ENCODE peak calls at places on chromosomes 13 and 19, in seven cellular contexts. One of them, this sample, is unnamed.

GRCh38 chr19:52343548-52343947 is 7.5 kb downstream of the ZNF610 start:
- DNase-seq in left colon: no peak
- DNase-seq in Right ventricle myocardium superior: peak; percentile 49
- DNase-seq in fibroblast of villous mesenchyme: peak; percentile 15
- DNase-seq in ACHN: no peak
- DNase-seq in AG08396: peak; percentile 20
- DNase-seq in M059J: peak; percentile 16
- DNase-seq in this sample: peak; percentile 57

GRCh38 chr13:98487522-98487921 is 89.4 kb downstream of the STK24 start:
- DNase-seq in left colon: no peak
- DNase-seq in Right ventricle myocardium superior: no peak
- DNase-seq in fibroblast of villous mesenchyme: no peak
- DNase-seq in ACHN: no peak
- DNase-seq in AG08396: no peak
- DNase-seq in M059J: no peak
- DNase-seq in this sample: no peak

GRCh38 chr19:33688657-33688992 is 66.9 kb downstream of the CHST8 start:
- DNase-seq in left colon: no peak
- DNase-seq in Right ventricle myocardium superior: no peak
- DNase-seq in fibroblast of villous mesenchyme: no peak
- DNase-seq in ACHN: no peak
- DNase-seq in AG08396: no peak
- DNase-seq in M059J: no peak
- DNase-seq in this sample: no peak

GRCh38 chr19:43527860-43528622 is 1.0 kb upstream of the ETHE1 start:
- DNase-seq in left colon: peak; percentile 53
- DNase-seq in Right ventricle myocardium superior: peak; percentile 53
- DNase-seq in fibroblast of villous mesenchyme: peak; percentile 37
- DNase-seq in ACHN: peak; percentile 71
- DNase-seq in AG08396: no peak
- DNase-seq in M059J: peak; percentile 40
- DNase-seq in this sample: no peak

GRCh38 chr19:41638624-41639023 is 11.8 kb upstream of the CEACAM4 start:
- DNase-seq in left colon: no peak
- DNase-seq in Right ventricle myocardium superior: no peak
- DNase-seq in fibroblast of villous mesenchyme: no peak
- DNase-seq in ACHN: no peak
- DNase-seq in AG08396: no peak
- DNase-seq in M059J: no peak
- DNase-seq in this sample: no peak

GRCh38 chr13:45102136-45102802 is 18.0 kb upstream of the GTF2F2 start:
- DNase-seq in left colon: no peak
- DNase-seq in Right ventricle myocardium superior: no peak
- DNase-seq in fibroblast of villous mesenchyme: peak; percentile 7
- DNase-seq in ACHN: no peak
- DNase-seq in AG08396: no peak
- DNase-seq in M059J: peak; percentile 30
- DNase-seq in this sample: no peak

GRCh38 chr13:40402931-40403412 is 263.5 kb downstream of the FOXO1 start:
- DNase-seq in left colon: no peak
- DNase-seq in Right ventricle myocardium superior: no peak
- DNase-seq in fibroblast of villous mesenchyme: peak; percentile 42
- DNase-seq in ACHN: peak; percentile 20
- DNase-seq in AG08396: peak; percentile 51
- DNase-seq in M059J: peak; percentile 64
- DNase-seq in this sample: peak; percentile 92

GRCh38 chr13:81017525-81018152 is 676.7 kb upstream of the SPRY2 start:
- DNase-seq in left colon: no peak
- DNase-seq in Right ventricle myocardium superior: no peak
- DNase-seq in fibroblast of villous mesenchyme: peak; percentile 38
- DNase-seq in ACHN: peak; percentile 48
- DNase-seq in AG08396: peak; percentile 30
- DNase-seq in M059J: peak; percentile 15
- DNase-seq in this sample: peak; percentile 76

This sample was measured in choroid plexus epithelial cell.